ENCODE peak calls at places on chromosomes 3 and 15, in seven cellular contexts. One of them, this sample, is unnamed. For H4K20me1, the result is how much of the 10 kb centered on the place peaks cover.

GRCh38 chr15:57227899-57228298 is 148.4 kb upstream of the CGNL1 start:
- DNase-seq in H9: no peak
- DNase-seq in mammary epithelial cell: no peak
- DNase-seq in SK-N-SH: peak
- DNase-seq in Karpas-422: no peak
- DNase-seq in IMR-90: peak
- DNase-seq in PC-3: no peak
- DNase-seq in this sample: peak

GRCh38 chr3:142586803-142587406 is 8.4 kb upstream of the ATR start:
- DNase-seq in IMR-90: peak
- DNase-seq in SK-N-SH: peak
- DNase-seq in mammary epithelial cell: peak
- DNase-seq in H9: peak
- DNase-seq in Karpas-422: peak
- DNase-seq in PC-3: peak
- DNase-seq in this sample: peak

GRCh38 chr3:30693470-30694120 is 87.2 kb downstream of the TGFBR2 start:
- DNase-seq in IMR-90: peak
- DNase-seq in PC-3: peak
- DNase-seq in Karpas-422: peak
- DNase-seq in SK-N-SH: peak
- DNase-seq in H9: peak
- DNase-seq in mammary epithelial cell: peak
- DNase-seq in this sample: peak

GRCh38 chr3:179196098-179196497 is 47.9 kb downstream of the PIK3CA start:
- DNase-seq in PC-3: peak
- DNase-seq in Karpas-422: no peak
- DNase-seq in IMR-90: peak
- DNase-seq in mammary epithelial cell: peak
- DNase-seq in H9: no peak
- DNase-seq in SK-N-SH: no peak
- DNase-seq in this sample: peak

GRCh38 chr3:140501054-140501769 is 176.7 kb upstream of the TRIM42 start:
- DNase-seq in SK-N-SH: no peak
- DNase-seq in IMR-90: no peak
- DNase-seq in PC-3: no peak
- DNase-seq in H9: no peak
- DNase-seq in Karpas-422: no peak
- DNase-seq in mammary epithelial cell: no peak
- DNase-seq in this sample: no peak

GRCh38 chr15:69457304-69458280 is 5.0 kb downstream of the RPLP1 start:
- DNase-seq in Karpas-422: peak
- DNase-seq in mammary epithelial cell: no peak
- DNase-seq in H9: no peak
- DNase-seq in PC-3: no peak
- DNase-seq in SK-N-SH: no peak
- DNase-seq in IMR-90: peak
- DNase-seq in this sample: no peak

GRCh38 chr3:176931991-176932390 is 265.3 kb downstream of the TBL1XR1 start:
- DNase-seq in SK-N-SH: no peak
- DNase-seq in PC-3: no peak
- DNase-seq in mammary epithelial cell: no peak
- DNase-seq in IMR-90: no peak
- DNase-seq in Karpas-422: no peak
- DNase-seq in H9: no peak
- DNase-seq in this sample: no peak

GRCh38 chr3:40616420-40616819 is 91.7 kb downstream of the ZNF621 start:
- DNase-seq in H9: no peak
- DNase-seq in SK-N-SH: peak
- DNase-seq in mammary epithelial cell: no peak
- DNase-seq in Karpas-422: no peak
- DNase-seq in PC-3: no peak
- DNase-seq in IMR-90: no peak
- DNase-seq in this sample: no peak

GRCh38 chr15:37921527-37922385 is 12.7 kb upstream of the TMCO5A start:
- DNase-seq in Karpas-422: no peak
- DNase-seq in IMR-90: peak
- DNase-seq in PC-3: peak
- DNase-seq in SK-N-SH: no peak
- DNase-seq in mammary epithelial cell: peak
- DNase-seq in H9: no peak
- DNase-seq in this sample: no peak

GRCh38 chr3:93843981-93844380 is 129.7 kb downstream of the PROS1 start:
- DNase-seq in mammary epithelial cell: peak
- DNase-seq in SK-N-SH: no peak
- DNase-seq in PC-3: peak
- DNase-seq in H9: no peak
- DNase-seq in Karpas-422: no peak
- DNase-seq in IMR-90: peak
- DNase-seq in this sample: peak

GRCh38 chr3:118636841-118637240 is 397.8 kb downstream of the IGSF11 start:
- DNase-seq in PC-3: peak
- DNase-seq in mammary epithelial cell: peak
- DNase-seq in SK-N-SH: peak
- DNase-seq in H9: peak
- DNase-seq in IMR-90: no peak
- DNase-seq in Karpas-422: peak
- DNase-seq in this sample: peak

GRCh38 chr3:7682822-7683229 is 818.8 kb upstream of the LMCD1 start:
- DNase-seq in IMR-90: peak
- DNase-seq in PC-3: no peak
- DNase-seq in Karpas-422: no peak
- DNase-seq in mammary epithelial cell: peak
- DNase-seq in SK-N-SH: no peak
- DNase-seq in H9: no peak
- DNase-seq in this sample: peak

DNA sequence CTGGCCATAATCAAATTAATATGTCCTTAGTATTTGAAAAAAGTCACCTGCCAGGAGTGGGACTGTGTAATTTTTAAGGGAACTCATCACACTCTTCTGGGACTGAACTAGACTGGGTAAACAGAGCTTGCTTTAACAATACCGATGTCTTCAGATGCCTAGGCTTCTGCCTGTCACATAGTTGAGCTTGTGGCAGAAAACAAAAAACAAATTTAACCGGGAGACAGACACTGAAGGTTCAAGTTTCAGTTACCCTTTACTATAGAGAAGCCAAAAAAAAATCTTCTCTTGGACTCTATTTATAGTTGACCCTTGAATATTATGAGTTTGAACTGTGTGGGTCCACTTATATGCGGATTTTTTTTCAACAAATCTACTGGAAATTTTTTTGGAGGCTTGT is 10.8 kb downstream of the PPP1R2 start:
- DNase-seq in IMR-90: no peak
- DNase-seq in PC-3: no peak
- DNase-seq in SK-N-SH: no peak
- DNase-seq in mammary epithelial cell: no peak
- DNase-seq in H9: no peak
- DNase-seq in Karpas-422: no peak
- DNase-seq in this sample: no peak
- H4K20me1 ChIP-seq in IMR-90: under half
- H4K20me1 ChIP-seq in PC-3: under half
- H4K20me1 ChIP-seq in SK-N-SH: under half
- H4K20me1 ChIP-seq in mammary epithelial cell: under half
- H4K20me1 ChIP-seq in H9: under half
- H4K20me1 ChIP-seq in Karpas-422: under half
- H4K20me1 ChIP-seq in this sample: under half

DNA sequence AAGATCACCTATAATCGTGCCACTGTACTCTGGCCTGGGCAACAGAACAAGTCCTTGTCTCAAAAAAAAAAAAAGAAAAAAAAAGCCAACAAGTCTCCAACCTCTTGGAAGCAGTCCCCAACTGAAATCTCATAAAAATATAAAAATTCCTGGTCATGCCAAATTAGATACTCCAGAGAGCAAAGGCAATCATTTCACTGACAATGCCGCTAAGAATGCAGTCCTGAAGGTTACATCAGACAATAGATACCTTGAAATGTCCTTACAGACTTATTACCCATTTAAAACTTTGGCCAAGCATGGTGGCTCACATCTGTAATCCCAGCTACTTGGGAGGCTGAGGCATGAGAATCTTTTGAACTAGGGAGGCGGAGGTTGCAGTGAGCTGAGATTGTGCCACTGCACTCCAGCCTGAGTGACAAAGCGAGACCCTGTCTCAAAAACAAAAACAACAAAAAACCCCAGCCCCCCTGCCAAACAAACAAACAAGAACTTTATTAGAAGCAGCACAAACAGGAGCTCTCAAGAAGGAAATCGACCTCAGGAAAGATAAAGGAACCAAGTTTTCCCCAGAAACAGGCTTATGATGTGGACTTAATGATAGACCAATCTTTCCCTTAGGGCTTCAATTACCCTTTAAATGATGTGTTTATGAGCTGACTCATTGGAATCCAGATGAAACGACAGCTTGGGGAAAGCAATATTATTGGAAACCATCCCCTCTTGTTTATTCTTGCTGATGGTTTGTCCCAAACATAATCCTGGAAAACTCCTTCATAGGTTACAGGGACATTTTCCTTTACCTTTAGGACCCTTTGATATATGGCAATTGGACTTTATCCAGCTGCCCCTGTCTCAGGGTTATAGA is 53.1 kb upstream of the XCR1 start:
- DNase-seq in mammary epithelial cell: peak
- DNase-seq in Karpas-422: no peak
- DNase-seq in PC-3: peak
- DNase-seq in IMR-90: no peak
- DNase-seq in SK-N-SH: no peak
- DNase-seq in H9: no peak
- DNase-seq in this sample: peak
- H3K27ac ChIP-seq in mammary epithelial cell: no peak
- H3K27ac ChIP-seq in Karpas-422: no peak
- H3K27ac ChIP-seq in PC-3: peak
- H3K27ac ChIP-seq in IMR-90: no peak
- H3K27ac ChIP-seq in SK-N-SH: no peak
- H3K27ac ChIP-seq in H9: no peak
- H3K27ac ChIP-seq in this sample: no peak

GRCh38 chr3:54710954-54711353 is 216.9 kb downstream of the LRTM1 start:
- DNase-seq in H9: no peak
- DNase-seq in PC-3: no peak
- DNase-seq in Karpas-422: no peak
- DNase-seq in mammary epithelial cell: no peak
- DNase-seq in IMR-90: no peak
- DNase-seq in SK-N-SH: no peak
- DNase-seq in this sample: no peak

GRCh38 chr3:54712539-54712938 is 215.3 kb downstream of the LRTM1 start:
- DNase-seq in SK-N-SH: no peak
- DNase-seq in Karpas-422: peak
- DNase-seq in PC-3: no peak
- DNase-seq in IMR-90: no peak
- DNase-seq in mammary epithelial cell: no peak
- DNase-seq in H9: no peak
- DNase-seq in this sample: peak

GRCh38 chr3:54714035-54714434 is 213.8 kb downstream of the LRTM1 start:
- DNase-seq in SK-N-SH: no peak
- DNase-seq in PC-3: no peak
- DNase-seq in Karpas-422: no peak
- DNase-seq in IMR-90: no peak
- DNase-seq in H9: no peak
- DNase-seq in mammary epithelial cell: no peak
- DNase-seq in this sample: no peak

GRCh38 chr3:54713031-54713430 is 214.8 kb downstream of the LRTM1 start:
- DNase-seq in SK-N-SH: no peak
- DNase-seq in PC-3: no peak
- DNase-seq in IMR-90: no peak
- DNase-seq in mammary epithelial cell: no peak
- DNase-seq in Karpas-422: no peak
- DNase-seq in H9: no peak
- DNase-seq in this sample: no peak

DNA sequence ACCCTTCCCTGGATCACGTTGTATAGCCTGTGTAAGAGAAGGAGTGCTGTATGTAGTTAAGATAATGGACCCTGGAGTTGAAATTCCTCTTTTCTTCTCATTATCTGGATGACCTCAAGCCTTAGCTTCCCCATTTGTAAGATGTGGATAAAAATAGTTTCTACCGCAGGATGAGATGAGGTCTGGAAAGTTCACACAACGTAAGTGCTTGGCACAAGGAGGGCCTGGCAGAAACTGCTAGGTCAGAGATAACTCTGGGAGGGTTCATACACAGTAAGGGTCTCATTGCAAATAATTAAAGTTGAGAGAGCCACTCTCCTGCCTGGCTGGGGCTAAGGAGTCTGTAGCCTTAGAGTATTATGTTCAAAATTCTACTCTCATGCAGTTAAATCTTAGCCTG is 214.4 kb downstream of the LRTM1 start:
- DNase-seq in PC-3: no peak
- DNase-seq in SK-N-SH: no peak
- DNase-seq in IMR-90: no peak
- DNase-seq in mammary epithelial cell: no peak
- DNase-seq in H9: no peak
- DNase-seq in Karpas-422: no peak
- DNase-seq in this sample: no peak
- H3K9ac ChIP-seq in PC-3: no peak
- H3K9ac ChIP-seq in SK-N-SH: no peak
- H3K9ac ChIP-seq in IMR-90: no peak
- H3K9ac ChIP-seq in mammary epithelial cell: no peak
- H3K9ac ChIP-seq in H9: no peak
- H3K9ac ChIP-seq in Karpas-422: no peak
- H3K9ac ChIP-seq in this sample: no peak

DNA sequence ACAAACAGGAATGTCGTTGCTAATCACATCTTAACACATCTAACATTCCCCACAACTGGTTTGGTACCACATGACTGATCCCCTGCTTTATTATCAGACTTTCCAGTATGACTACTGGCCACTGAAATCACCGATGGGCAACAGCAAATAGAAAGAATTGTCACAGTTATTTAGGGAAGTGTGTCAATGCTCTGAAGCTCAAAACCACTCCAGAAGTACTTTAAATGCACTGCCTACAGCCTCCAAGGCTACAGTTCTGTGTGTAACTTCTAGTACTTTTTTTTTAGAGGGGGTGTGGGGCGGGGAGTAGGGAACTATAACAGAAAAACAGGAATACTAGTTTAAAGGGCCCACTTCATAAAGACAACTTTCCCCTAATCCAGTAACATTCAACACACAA is 410.2 kb downstream of the SHQ1 start:
- DNase-seq in H9: no peak
- DNase-seq in IMR-90: no peak
- DNase-seq in SK-N-SH: no peak
- DNase-seq in mammary epithelial cell: no peak
- DNase-seq in PC-3: no peak
- DNase-seq in Karpas-422: no peak
- DNase-seq in this sample: no peak
- H4K20me1 ChIP-seq in H9: under half
- H4K20me1 ChIP-seq in IMR-90: half or more
- H4K20me1 ChIP-seq in SK-N-SH: half or more
- H4K20me1 ChIP-seq in mammary epithelial cell: under half
- H4K20me1 ChIP-seq in PC-3: half or more
- H4K20me1 ChIP-seq in Karpas-422: half or more
- H4K20me1 ChIP-seq in this sample: under half

This sample was measured in GM23248.